ENCODE peak calls at places on chromosome 16, in six cellular contexts. One of them, this sample, is unnamed.

GRCh38 chr16:84746875-84747274 is 47.1 kb downstream of the USP10 start:
- DNase-seq in NCI-H1436 treated with DMSO at 0.1 percent for 48 hours: no peak
- DNase-seq in endothelial cell: no peak
- DNase-seq in heart left ventricle: no peak
- DNase-seq in left cardiac atrium: no peak
- DNase-seq in EH: no peak
- DNase-seq in this sample: no peak

GRCh38 chr16:87160752-87161337 is 156.3 kb downstream of the C16orf95 start:
- DNase-seq in left cardiac atrium: no peak
- DNase-seq in endothelial cell: no peak
- DNase-seq in heart left ventricle: no peak
- DNase-seq in NCI-H1436 treated with DMSO at 0.1 percent for 48 hours: no peak
- DNase-seq in EH: no peak
- DNase-seq in this sample: no peak

GRCh38 chr16:85934210-85934609 is 35.2 kb downstream of the IRF8 start:
- DNase-seq in heart left ventricle: no peak
- DNase-seq in EH: no peak
- DNase-seq in left cardiac atrium: no peak
- DNase-seq in NCI-H1436 treated with DMSO at 0.1 percent for 48 hours: no peak
- DNase-seq in endothelial cell: no peak
- DNase-seq in this sample: no peak

GRCh38 chr16:29809850-29810698 is 1.9 kb upstream of the PRRT2 start:
- DNase-seq in EH: no peak
- DNase-seq in endothelial cell: no peak
- DNase-seq in heart left ventricle: no peak
- DNase-seq in left cardiac atrium: no peak
- DNase-seq in NCI-H1436 treated with DMSO at 0.1 percent for 48 hours: no peak
- DNase-seq in this sample: no peak

GRCh38 chr16:1785846-1786170 is 3.0 kb downstream of the NUBP2 start:
- DNase-seq in NCI-H1436 treated with DMSO at 0.1 percent for 48 hours: no peak
- DNase-seq in left cardiac atrium: peak; percentile 7
- DNase-seq in heart left ventricle: no peak
- DNase-seq in endothelial cell: no peak
- DNase-seq in EH: no peak
- DNase-seq in this sample: no peak

GRCh38 chr16:67236551-67237395 is 9.8 kb downstream of the TMEM208 start:
- DNase-seq in EH: peak; percentile 68
- DNase-seq in left cardiac atrium: peak; percentile 48
- DNase-seq in endothelial cell: peak; percentile 75
- DNase-seq in NCI-H1436 treated with DMSO at 0.1 percent for 48 hours: no peak
- DNase-seq in heart left ventricle: no peak
- DNase-seq in this sample: no peak

GRCh38 chr16:3532741-3533140 is 31.9 kb downstream of the CLUAP1 start:
- DNase-seq in heart left ventricle: no peak
- DNase-seq in NCI-H1436 treated with DMSO at 0.1 percent for 48 hours: no peak
- DNase-seq in endothelial cell: no peak
- DNase-seq in left cardiac atrium: no peak
- DNase-seq in EH: no peak
- DNase-seq in this sample: no peak

GRCh38 chr16:56975714-56976113 is 13.6 kb upstream of the NLRC5 start:
- DNase-seq in heart left ventricle: peak; percentile 5
- DNase-seq in left cardiac atrium: peak; percentile 11
- DNase-seq in endothelial cell: no peak
- DNase-seq in EH: no peak
- DNase-seq in NCI-H1436 treated with DMSO at 0.1 percent for 48 hours: no peak
- DNase-seq in this sample: no peak

GRCh38 chr16:13436641-13437423 is 483.1 kb upstream of the ERCC4 start:
- DNase-seq in left cardiac atrium: no peak
- DNase-seq in heart left ventricle: no peak
- DNase-seq in EH: no peak
- DNase-seq in NCI-H1436 treated with DMSO at 0.1 percent for 48 hours: no peak
- DNase-seq in endothelial cell: no peak
- DNase-seq in this sample: no peak

GRCh38 chr16:58518980-58519368 is 3.7 kb downstream of the SETD6 start:
- DNase-seq in heart left ventricle: no peak
- DNase-seq in left cardiac atrium: no peak
- DNase-seq in EH: no peak
- DNase-seq in NCI-H1436 treated with DMSO at 0.1 percent for 48 hours: no peak
- DNase-seq in endothelial cell: no peak
- DNase-seq in this sample: no peak

GRCh38 chr16:85201566-85201965 is 89.3 kb upstream of the CIBAR2 start:
- DNase-seq in left cardiac atrium: no peak
- DNase-seq in endothelial cell: no peak
- DNase-seq in NCI-H1436 treated with DMSO at 0.1 percent for 48 hours: no peak
- DNase-seq in EH: no peak
- DNase-seq in heart left ventricle: no peak
- DNase-seq in this sample: peak; percentile 30

GRCh38 chr16:57300387-57301125 is 16.1 kb upstream of the PLLP start:
- DNase-seq in left cardiac atrium: peak; percentile 99
- DNase-seq in endothelial cell: peak; percentile 99
- DNase-seq in heart left ventricle: peak; percentile 98
- DNase-seq in NCI-H1436 treated with DMSO at 0.1 percent for 48 hours: peak; percentile 98
- DNase-seq in EH: peak; percentile 99
- DNase-seq in this sample: peak; percentile 99

GRCh38 chr16:88907768-88908167 is 41.3 kb upstream of the PABPN1L start:
- DNase-seq in left cardiac atrium: no peak
- DNase-seq in heart left ventricle: no peak
- DNase-seq in EH: no peak
- DNase-seq in endothelial cell: no peak
- DNase-seq in NCI-H1436 treated with DMSO at 0.1 percent for 48 hours: no peak
- DNase-seq in this sample: no peak

GRCh38 chr16:9061358-9061813 is 30.1 kb upstream of the HAPSTR1 start:
- DNase-seq in left cardiac atrium: peak; percentile 40
- DNase-seq in heart left ventricle: peak; percentile 55
- DNase-seq in EH: no peak
- DNase-seq in endothelial cell: no peak
- DNase-seq in NCI-H1436 treated with DMSO at 0.1 percent for 48 hours: no peak
- DNase-seq in this sample: peak; percentile 64

GRCh38 chr16:2514333-2515179 is 804 bp downstream of the ATP6V0C start:
- DNase-seq in endothelial cell: no peak
- DNase-seq in left cardiac atrium: peak; percentile 36
- DNase-seq in NCI-H1436 treated with DMSO at 0.1 percent for 48 hours: no peak
- DNase-seq in EH: peak; percentile 23
- DNase-seq in heart left ventricle: no peak
- DNase-seq in this sample: no peak

GRCh38 chr16:35651841-35652240 is 2192.4 kb downstream of the TP53TG3F start:
- DNase-seq in NCI-H1436 treated with DMSO at 0.1 percent for 48 hours: no peak
- DNase-seq in left cardiac atrium: no peak
- DNase-seq in endothelial cell: no peak
- DNase-seq in heart left ventricle: no peak
- DNase-seq in EH: no peak
- DNase-seq in this sample: no peak

GRCh38 chr16:88914750-88915368 is 48.4 kb upstream of the PABPN1L start:
- DNase-seq in left cardiac atrium: no peak
- DNase-seq in EH: peak; percentile 70
- DNase-seq in NCI-H1436 treated with DMSO at 0.1 percent for 48 hours: no peak
- DNase-seq in endothelial cell: no peak
- DNase-seq in heart left ventricle: no peak
- DNase-seq in this sample: peak; percentile 74

GRCh38 chr16:86718118-86718517 is 139.8 kb downstream of the FOXL1 start:
- DNase-seq in left cardiac atrium: no peak
- DNase-seq in NCI-H1436 treated with DMSO at 0.1 percent for 48 hours: no peak
- DNase-seq in endothelial cell: peak; percentile 33
- DNase-seq in EH: no peak
- DNase-seq in heart left ventricle: no peak
- DNase-seq in this sample: no peak

GRCh38 chr16:11796227-11797165 is 562 bp downstream of the ZC3H7A start:
- DNase-seq in endothelial cell: peak; percentile 59
- DNase-seq in EH: peak; percentile 66
- DNase-seq in NCI-H1436 treated with DMSO at 0.1 percent for 48 hours: no peak
- DNase-seq in heart left ventricle: peak; percentile 79
- DNase-seq in left cardiac atrium: peak; percentile 80
- DNase-seq in this sample: peak; percentile 85